ENCODE peak calls at places on chromosomes 4 and X, in ten cellular contexts. R is erythroblast, L is GM12892, D is breast epithelium, T is K562, Z is adrenal gland, K is suprapubic skin, P is tibial nerve, A is testis, B is spleen. V is an unnamed sample.

GRCh38 chrX:12118134-12118533 is 20.1 kb upstream of the FRMPD4 start:
- DNase-seq in B (no peak), D (no peak), L (no peak), T (no peak), P (no peak), R (no peak), K (no peak), Z (no peak), A (no peak), V (no peak)

GRCh38 chr4:169810325-169811323 is 52.9 kb upstream of the HPF1 start:
- DNase-seq in L (peak), Z (peak), D (no peak), P (peak), K (no peak), B (no peak), R (peak), A (peak), T (peak), V (peak)

GRCh38 chr4:113534698-113535097 is 226.8 kb downstream of the CAMK2D start:
- DNase-seq in T (no peak), L (no peak), Z (no peak), D (no peak), B (no peak), K (no peak), A (no peak), R (no peak), P (no peak), V (no peak)

GRCh38 chr4:158238574-158238973 is 28.3 kb downstream of the TMEM144 start:
- DNase-seq in P (no peak), T (no peak), B (no peak), A (no peak), D (no peak), K (no peak), Z (no peak), L (no peak), R (no peak), V (no peak)

GRCh38 chr4:74603186-74603585 is 158.2 kb downstream of the AREG start:
- DNase-seq in T (no peak), Z (no peak), K (no peak), A (no peak), R (no peak), B (no peak), L (no peak), D (no peak), P (no peak), V (no peak)

GRCh38 chrX:4682637-4683036 is 969.2 kb upstream of the PRKX start:
- DNase-seq in P (no peak), L (no peak), R (no peak), D (no peak), Z (no peak), T (no peak), A (no peak), K (no peak), B (no peak), V (no peak)

GRCh38 chrX:154012336-154012991 is 7.2 kb downstream of the IRAK1 start:
- DNase-seq in P (no peak), Z (no peak), T (no peak), D (peak), K (no peak), R (no peak), A (peak), B (no peak), L (no peak), V (no peak)

GRCh38 chrX:119565110-119565663 is at the start of gene STEEP1:
- DNase-seq in A (peak), K (peak), T (peak), D (peak), B (peak), P (peak), R (peak), L (peak), Z (peak), V (peak)

GRCh38 chr4:84497220-84497834 is 1.8 kb downstream of the NKX6-1 start:
- DNase-seq in A (no peak), Z (no peak), T (no peak), D (no peak), K (no peak), R (no peak), P (no peak), B (no peak), L (no peak), V (no peak)

GRCh38 chr4:101418466-101418865 is 71.1 kb upstream of the PPP3CA start:
- DNase-seq in D (no peak), B (no peak), K (no peak), Z (no peak), A (no peak), P (no peak), L (no peak), T (no peak), R (no peak), V (no peak)

GRCh38 chr4:101421393-101421792 is 74.1 kb upstream of the PPP3CA start:
- DNase-seq in B (no peak), P (no peak), T (no peak), K (no peak), R (no peak), A (no peak), Z (no peak), D (no peak), L (no peak), V (no peak)

GRCh38 chr4:101420661-101421060 is 73.3 kb upstream of the PPP3CA start:
- DNase-seq in D (no peak), B (no peak), K (no peak), A (no peak), L (no peak), T (no peak), P (no peak), Z (no peak), R (no peak), V (no peak)

GRCh38 chr4:101418055-101418454 is 70.7 kb upstream of the PPP3CA start:
- DNase-seq in D (no peak), Z (no peak), P (no peak), B (peak), K (no peak), R (no peak), T (no peak), A (no peak), L (peak), V (no peak)

GRCh38 chr4:101419324-101420135 is 72.2 kb upstream of the PPP3CA start:
- DNase-seq in A (no peak), P (no peak), K (no peak), B (no peak), T (no peak), R (no peak), Z (no peak), L (no peak), D (no peak), V (no peak)
- TF ChIP-seq POLR2A in A (no peak), P (no peak), K (no peak), B (no peak), T (no peak), R (no peak), Z (no peak), L (no peak), D (no peak), V (no peak)

GRCh38 chr4:64014647-64015046 is 394.6 kb downstream of the TECRL start:
- DNase-seq in Z (no peak), K (no peak), T (no peak), A (no peak), D (no peak), L (no peak), B (no peak), R (no peak), P (no peak), V (no peak)
- TF ChIP-seq POLR2A in Z (no peak), K (no peak), T (no peak), A (no peak), D (no peak), L (no peak), B (no peak), R (no peak), P (no peak), V (no peak)

GRCh38 chrX:131564553-131565229 is 20.8 kb downstream of the OR13H1 start:
- DNase-seq in Z (no peak), L (no peak), D (no peak), K (no peak), A (no peak), P (no peak), B (no peak), R (peak), T (peak), V (no peak)
- TF ChIP-seq POLR2A in Z (no peak), L (no peak), D (no peak), K (no peak), A (no peak), P (no peak), B (no peak), R (no peak), T (no peak), V (no peak)

GRCh38 chr4:139665690-139666529 is at the start of gene MGST2:
- DNase-seq in B (peak), P (peak), D (peak), A (peak), K (peak), T (peak), Z (peak), L (peak), R (peak), V (peak)
- TF ChIP-seq POLR2A in B (peak), P (peak), D (no peak), A (no peak), K (no peak), T (peak), Z (no peak), L (no peak), R (peak), V (no peak)

GRCh38 chr4:88533937-88534750 is 10.6 kb upstream of the PYURF start:
- DNase-seq in P (no peak), Z (no peak), R (no peak), A (no peak), K (no peak), L (no peak), T (no peak), D (no peak), B (no peak), V (no peak)
- TF ChIP-seq POLR2A in P (no peak), Z (no peak), R (no peak), A (no peak), K (no peak), L (no peak), T (no peak), D (no peak), B (no peak), V (no peak)

DNA sequence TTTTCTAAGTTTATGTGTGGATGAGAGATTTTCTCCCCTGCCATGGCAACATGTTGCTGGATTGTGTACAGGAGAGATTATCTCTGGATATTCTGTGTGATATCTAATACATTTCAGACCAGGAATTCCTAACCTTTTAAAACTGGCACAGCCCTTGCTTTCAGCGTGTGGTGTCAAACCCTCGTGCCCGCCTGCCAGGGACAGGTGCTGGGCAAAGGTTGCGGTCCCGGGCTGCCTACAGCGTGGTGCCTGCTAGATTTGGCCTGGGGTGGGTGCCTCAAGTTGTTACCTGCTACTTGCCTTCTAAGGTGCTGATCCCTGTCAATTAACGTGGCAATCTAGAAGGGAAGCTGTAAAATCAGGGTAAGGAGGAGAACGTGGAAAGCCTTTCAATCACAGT is 100.6 kb downstream of the TMEM131L start:
- DNase-seq in P (no peak), L (no peak), D (no peak), T (no peak), Z (no peak), B (no peak), K (no peak), R (no peak), A (no peak), V (no peak)
- TF ChIP-seq POLR2A in P (no peak), L (no peak), D (no peak), T (no peak), Z (no peak), B (no peak), K (no peak), R (no peak), A (no peak), V (no peak)

DNA sequence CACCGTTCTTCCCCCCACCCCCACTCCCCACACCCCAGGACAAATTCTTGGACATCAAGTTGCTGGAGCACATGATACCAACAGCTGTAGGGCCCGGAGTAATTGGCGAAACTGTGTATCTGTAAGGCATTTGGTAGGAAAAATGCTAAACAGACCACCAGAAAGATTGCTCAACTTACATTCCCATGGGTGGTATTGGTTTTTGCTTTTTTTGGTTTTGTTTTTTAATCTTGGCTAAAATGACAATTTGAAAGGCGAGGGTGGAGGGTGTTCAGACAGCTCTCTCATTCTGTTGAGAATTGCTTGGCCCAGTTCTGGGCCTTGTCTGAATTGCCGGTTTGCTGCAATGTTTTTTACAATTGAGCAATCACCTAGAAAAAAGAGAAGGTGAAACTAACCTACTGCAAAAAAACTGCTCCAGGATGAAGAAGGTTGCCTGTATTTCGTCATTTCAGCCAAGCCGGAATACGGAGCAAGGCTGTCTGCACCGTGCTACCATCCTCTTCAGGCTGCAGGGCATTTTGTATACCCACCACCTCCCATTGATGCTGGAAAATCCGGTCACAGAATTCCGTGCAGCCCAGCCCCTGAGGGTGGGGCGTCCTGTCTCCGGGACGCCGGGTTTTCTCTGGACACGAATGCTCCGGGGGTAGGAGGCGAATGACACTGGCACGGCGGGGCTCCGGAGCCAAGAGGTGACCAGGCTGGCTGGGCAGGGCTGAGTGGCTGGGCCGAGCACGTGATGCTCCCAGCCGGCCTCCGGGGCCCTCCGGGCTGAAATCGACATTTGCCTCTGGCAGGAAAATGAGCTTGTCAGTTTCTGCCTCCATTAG is at the start of gene CLCN4:
- DNase-seq in L (no peak), D (no peak), T (no peak), A (peak), B (peak), R (peak), Z (peak), K (no peak), P (peak), V (peak)
- TF ChIP-seq POLR2A in L (no peak), D (no peak), T (no peak), A (no peak), B (no peak), R (peak), Z (no peak), K (no peak), P (peak), V (peak)

GRCh38 chr4:38044060-38044459 is 83.9 kb downstream of the PTTG2 start:
- DNase-seq in A (no peak), B (no peak), R (no peak), Z (no peak), P (no peak), D (no peak), L (no peak), T (no peak), K (no peak), V (no peak)
- TF ChIP-seq POLR2A in A (no peak), B (no peak), R (no peak), Z (no peak), P (no peak), D (no peak), L (no peak), T (no peak), K (no peak), V (no peak)

DNA sequence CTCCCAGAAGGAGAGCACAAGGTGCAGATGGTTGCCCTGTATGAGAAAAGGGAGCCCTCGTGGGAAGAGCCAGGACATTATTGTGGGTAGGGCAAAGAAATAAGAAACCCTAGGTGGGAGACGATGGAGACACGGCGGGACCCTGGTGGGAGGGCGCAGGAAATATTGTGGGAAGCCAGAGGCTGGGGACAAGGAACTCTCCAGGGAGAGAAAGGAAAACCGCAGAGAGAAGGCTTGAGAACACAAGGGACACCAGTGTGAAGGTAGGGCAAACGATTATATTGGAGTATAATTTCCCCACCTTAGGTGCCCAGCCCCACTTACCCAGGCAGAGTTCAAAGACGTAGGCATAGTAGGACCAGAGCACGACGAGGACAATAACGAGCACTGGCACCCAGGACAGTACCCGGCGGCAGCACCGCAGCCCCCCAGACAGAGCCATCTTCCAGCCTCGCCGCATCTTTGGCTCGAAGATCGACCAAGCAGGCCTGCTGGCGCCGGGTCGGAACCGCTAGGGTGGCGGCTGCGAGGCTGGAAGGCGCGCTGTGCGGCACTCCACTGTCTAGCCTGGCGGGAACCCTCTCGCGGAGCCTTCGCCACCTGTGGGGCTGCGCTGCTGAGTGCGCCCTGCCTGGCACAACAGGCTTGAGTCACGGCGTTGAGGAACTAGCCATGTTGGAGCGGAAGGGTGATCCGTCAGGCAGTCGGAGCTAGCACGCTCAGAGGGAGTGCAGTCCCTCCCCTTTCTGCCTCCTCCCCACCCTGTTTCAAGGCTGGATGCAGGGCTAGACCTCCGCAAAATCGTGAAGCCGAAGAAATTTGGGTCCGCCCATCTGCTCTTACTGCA is at the start of gene ZDHHC15:
- DNase-seq in B (peak), P (peak), K (peak), R (no peak), A (peak), L (no peak), T (no peak), Z (peak), D (peak), V (no peak)
- TF ChIP-seq POLR2A in B (no peak), P (no peak), K (no peak), R (no peak), A (no peak), L (no peak), T (no peak), Z (no peak), D (no peak), V (no peak)

V was measured in H54.